ENCODE peak calls at places on chromosomes 6 and 20, in five cellular contexts. L is adipocyte; D is astrocyte of the spinal cord; T is stimulated activated CD8-positive, alpha-beta memory T cell treated with anti-CD3 and anti-CD28 coated beads, Interleukin-7, amount 100 ng/mL, for 48 hours; F is BJ. X is an unnamed sample.

GRCh38 chr20:49659096-49659495 is 54.6 kb downstream of the B4GALT5 start:
- DNase-seq in F (no peak), T (no peak), L (no peak), D (no peak), X (no peak)

GRCh38 chr6:100962466-100962865 is 81.3 kb upstream of the ASCC3 start:
- DNase-seq in L (no peak), F (no peak), D (no peak), T (no peak), X (no peak)

GRCh38 chr20:1950836-1951235 is 43.0 kb downstream of the PDYN start:
- DNase-seq in T (no peak), L (no peak), F (no peak), D (no peak), X (no peak)

GRCh38 chr20:33915726-33916331 is 77.9 kb upstream of the RALY start:
- DNase-seq in D (no peak), T (peak; percentile 22), L (no peak), F (no peak), X (peak; percentile 79)

GRCh38 chr20:3229158-3229557 is 9.8 kb downstream of the SLC4A11 start:
- DNase-seq in D (no peak), T (no peak), F (no peak), L (no peak), X (no peak)

GRCh38 chr20:5880326-5880725 is 70.0 kb downstream of the TRMT6 start:
- DNase-seq in D (no peak), T (no peak), L (no peak), F (no peak), X (no peak)

GRCh38 chr6:46323312-46323965 is 152.7 kb upstream of the ENPP5 start:
- DNase-seq in L (peak; percentile 91), D (peak; percentile 86), F (peak; percentile 96), T (no peak), X (no peak)

GRCh38 chr20:58246346-58246745 is 17.9 kb upstream of the ANKRD60 start:
- DNase-seq in F (no peak), L (no peak), D (peak; percentile 32), T (no peak), X (peak; percentile 75)

GRCh38 chr20:46056970-46057855 is 28.2 kb downstream of the SLC12A5 start:
- DNase-seq in D (peak; percentile 48), T (no peak), L (peak; percentile 71), F (no peak), X (no peak)

GRCh38 chr20:3135507-3136070 is 24.1 kb downstream of the FASTKD5 start:
- DNase-seq in F (no peak), L (no peak), D (no peak), T (no peak), X (no peak)

GRCh38 chr20:56143759-56144158 is 104.8 kb upstream of the MC3R start:
- DNase-seq in D (no peak), T (no peak), F (no peak), L (no peak), X (no peak)

GRCh38 chr6:47852727-47853126 is 70.9 kb downstream of the OPN5 start:
- DNase-seq in F (no peak), T (no peak), L (no peak), D (no peak), X (no peak)

GRCh38 chr6:126372626-126373025 is 32.7 kb downstream of the CENPW start:
- DNase-seq in L (peak; percentile 26), D (no peak), F (peak; percentile 9), T (no peak), X (no peak)

GRCh38 chr6:152508477-152508876 is 128.7 kb downstream of the SYNE1 start:
- DNase-seq in D (no peak), F (no peak), L (no peak), T (no peak), X (no peak)

GRCh38 chr6:149984778-149985177 is 21.0 kb downstream of the ULBP1 start:
- DNase-seq in D (no peak), F (no peak), L (no peak), T (no peak), X (no peak)

GRCh38 chr6:13397359-13398080 is 69.2 kb upstream of the TBC1D7 start:
- DNase-seq in T (no peak), D (no peak), L (no peak), F (no peak), X (no peak)

GRCh38 chr6:26304213-26305096 is 60.5 kb upstream of the BTN3A2 start:
- DNase-seq in L (peak; percentile 91), D (peak; percentile 69), T (no peak), F (no peak), X (no peak)

GRCh38 chr6:150256618-150257272 is 112.1 kb upstream of the IYD start:
- DNase-seq in L (peak; percentile 78), D (peak; percentile 39), T (no peak), F (peak; percentile 78), X (no peak)

GRCh38 chr6:168451805-168452204 is 10.8 kb downstream of the SMOC2 start:
- DNase-seq in F (no peak), L (no peak), D (no peak), T (no peak), X (no peak)

GRCh38 chr6:53846250-53846649 is 51.4 kb downstream of the LRRC1 start:
- DNase-seq in D (no peak), F (no peak), T (no peak), L (no peak), X (no peak)

GRCh38 chr6:106069478-106069877 is 16.7 kb upstream of the PRDM1 start:
- DNase-seq in D (peak; percentile 85), L (peak; percentile 79), F (no peak), T (no peak), X (no peak)

GRCh38 chr20:4795394-4795793 is 73.7 kb downstream of the PRND start:
- DNase-seq in F (no peak), L (peak; percentile 70), T (no peak), D (peak; percentile 47), X (no peak)

GRCh38 chr6:146077992-146078391 is 49.1 kb downstream of the GRM1 start:
- DNase-seq in L (no peak), D (no peak), T (no peak), F (no peak), X (no peak)

GRCh38 chr6:448296-449056 is 56.9 kb downstream of the IRF4 start:
- DNase-seq in D (no peak), L (no peak), F (no peak), T (no peak), X (no peak)

GRCh38 chr6:105178110-105178509 is 1.7 kb downstream of the POPDC3 start:
- DNase-seq in F (peak; percentile 83), T (no peak), D (peak; percentile 85), L (peak; percentile 73), X (no peak)

GRCh38 chr20:60341062-60341461 is 382.8 kb downstream of the CDH26 start:
- DNase-seq in F (no peak), D (no peak), T (no peak), L (no peak), X (no peak)

GRCh38 chr6:27617700-27618689 is 145.1 kb upstream of the ZNF184 start:
- DNase-seq in T (no peak), F (no peak), L (peak; percentile 72), D (peak; percentile 48), X (peak; percentile 50)

GRCh38 chr6:116217069-116217468 is 36.8 kb downstream of the TSPYL4 start:
- DNase-seq in D (peak; percentile 55), L (peak; percentile 90), T (no peak), F (no peak), X (peak; percentile 37)

GRCh38 chr20:63014710-63015109 is 7.9 kb upstream of the BHLHE23 start:
- DNase-seq in D (no peak), F (no peak), T (no peak), L (no peak), X (peak; percentile 97)

GRCh38 chr6:125310994-125311649 is 9.4 kb upstream of the HDDC2 start:
- DNase-seq in F (no peak), D (peak; percentile 73), T (no peak), L (peak; percentile 88), X (no peak)

GRCh38 chr6:6920984-6921313 is 186.8 kb upstream of the RREB1 start:
- DNase-seq in T (no peak), L (no peak), D (no peak), F (no peak), X (no peak)

GRCh38 chr6:36028887-36029324 is 1.3 kb downstream of the MAPK14 start:
- DNase-seq in T (peak; percentile 45), F (no peak), L (peak; percentile 84), D (peak; percentile 84), X (peak; percentile 36)

GRCh38 chr6:161168281-161168891 is 105.5 kb downstream of the AGPAT4 start:
- DNase-seq in T (no peak), F (peak; percentile 55), D (peak; percentile 98), L (peak; percentile 74), X (no peak)

GRCh38 chr6:47276377-47276776 is 33.3 kb downstream of the TNFRSF21 start:
- DNase-seq in F (no peak), T (no peak), D (no peak), L (no peak), X (no peak)